ENCODE peak calls at places on chromosomes 16 and 17, in eight cellular contexts. R is lung; Q is transverse colon; Y is AG04450; H is breast epithelium; I is IMR-90; T is CD8-positive, alpha-beta memory T cell; G is left lung. F is an unnamed sample.

GRCh38 chr17:45287526-45288264 is 25.8 kb upstream of the SPATA32 start:
- DNase-seq in H (no peak), Q (no peak), Y (no peak), I (no peak), G (no peak), T (no peak), R (no peak), F (no peak)

GRCh38 chr17:72117748-72118587 is 2.9 kb upstream of the SOX9 start:
- DNase-seq in Q (peak), I (no peak), R (no peak), Y (no peak), T (no peak), G (no peak), H (no peak), F (peak)

GRCh38 chr17:62703776-62704380 is 76.4 kb downstream of the MRC2 start:
- DNase-seq in H (no peak), R (peak), Q (peak), Y (no peak), G (peak), T (peak), I (peak), F (peak)

GRCh38 chr16:6929868-6930267 is 402.8 kb upstream of the RBFOX1 start:
- DNase-seq in Y (no peak), G (no peak), H (no peak), R (no peak), T (no peak), Q (no peak), I (no peak), F (no peak)

GRCh38 chr17:41772586-41773189 is 13.8 kb downstream of the JUP start:
- DNase-seq in G (no peak), Q (peak), R (no peak), H (no peak), Y (no peak), T (no peak), I (no peak), F (peak)

GRCh38 chr17:65588194-65588808 is 26.9 kb upstream of the AXIN2 start:
- DNase-seq in R (peak), T (no peak), I (no peak), Y (no peak), Q (peak), G (peak), H (no peak), F (no peak)

GRCh38 chr17:74467221-74467951 is 952 bp downstream of the CD300A start:
- DNase-seq in T (no peak), R (no peak), G (peak), H (no peak), I (no peak), Q (peak), Y (no peak), F (no peak)

GRCh38 chr16:85994492-85995433 is 95.8 kb downstream of the IRF8 start:
- DNase-seq in Y (no peak), I (no peak), G (no peak), R (no peak), Q (no peak), T (no peak), H (no peak), F (peak)

GRCh38 chr17:57677301-57677700 is 67.8 kb downstream of the CCDC182 start:
- DNase-seq in T (no peak), R (no peak), Q (no peak), Y (no peak), H (no peak), I (no peak), G (no peak), F (no peak)

GRCh38 chr16:15643453-15644305 is 725 bp upstream of the MARF1 start:
- DNase-seq in T (no peak), R (no peak), Y (peak), G (no peak), Q (peak), I (peak), H (no peak), F (no peak)

GRCh38 chr17:17463821-17464220 is 13.0 kb upstream of the MED9 start:
- DNase-seq in R (no peak), G (no peak), Q (no peak), I (no peak), Y (no peak), H (no peak), T (no peak), F (no peak)

GRCh38 chr17:50060951-50061712 is 5.2 kb downstream of the ITGA3 start:
- DNase-seq in T (peak), H (no peak), G (peak), Q (peak), Y (no peak), R (peak), I (peak), F (peak)

GRCh38 chr17:49063652-49064051 is 66.5 kb downstream of the IGF2BP1 start:
- DNase-seq in T (no peak), Q (peak), I (no peak), H (no peak), G (no peak), Y (no peak), R (no peak), F (no peak)

GRCh38 chr16:10309271-10309932 is 76.5 kb upstream of the ATF7IP2 start:
- DNase-seq in Y (no peak), I (no peak), G (no peak), Q (no peak), R (no peak), H (no peak), T (no peak), F (no peak)

GRCh38 chr16:11560701-11561439 is 25.8 kb downstream of the LITAF start:
- DNase-seq in I (no peak), T (peak), Q (peak), H (no peak), R (no peak), Y (no peak), G (no peak), F (peak)

GRCh38 chr17:17792551-17793377 is 44.0 kb downstream of the SREBF1 start:
- DNase-seq in Y (no peak), Q (no peak), R (no peak), I (peak), G (no peak), T (peak), H (no peak), F (no peak)

GRCh38 chr16:1929105-1929504 is 10.9 kb upstream of the HS3ST6 start:
- DNase-seq in G (no peak), R (no peak), Y (no peak), T (no peak), H (no peak), Q (no peak), I (no peak), F (no peak)

GRCh38 chr16:53784312-53784711 is 80.4 kb downstream of the FTO start:
- DNase-seq in R (no peak), Q (no peak), I (no peak), H (no peak), Y (no peak), T (no peak), G (no peak), F (no peak)

GRCh38 chr16:57098188-57098841 is 5.9 kb downstream of the CPNE2 start:
- DNase-seq in Q (no peak), H (no peak), I (no peak), G (no peak), T (no peak), Y (no peak), R (no peak), F (no peak)

GRCh38 chr16:8866118-8866883 is 2.5 kb downstream of the CARHSP1 start:
- DNase-seq in Q (peak), I (no peak), T (no peak), H (no peak), Y (no peak), R (no peak), G (no peak), F (peak)
- H3K27ac ChIP-seq in Q (peak), I (peak), T (no peak), H (peak), Y (peak), R (peak), G (peak), F (peak)

GRCh38 chr17:29358421-29358820 is 31.7 kb upstream of the TAOK1 start:
- DNase-seq in I (no peak), Y (no peak), R (no peak), H (no peak), Q (no peak), G (no peak), T (no peak), F (no peak)
- H3K27ac ChIP-seq in I (no peak), Y (peak), R (no peak), H (no peak), Q (no peak), G (no peak), T (no peak), F (no peak)

DNA sequence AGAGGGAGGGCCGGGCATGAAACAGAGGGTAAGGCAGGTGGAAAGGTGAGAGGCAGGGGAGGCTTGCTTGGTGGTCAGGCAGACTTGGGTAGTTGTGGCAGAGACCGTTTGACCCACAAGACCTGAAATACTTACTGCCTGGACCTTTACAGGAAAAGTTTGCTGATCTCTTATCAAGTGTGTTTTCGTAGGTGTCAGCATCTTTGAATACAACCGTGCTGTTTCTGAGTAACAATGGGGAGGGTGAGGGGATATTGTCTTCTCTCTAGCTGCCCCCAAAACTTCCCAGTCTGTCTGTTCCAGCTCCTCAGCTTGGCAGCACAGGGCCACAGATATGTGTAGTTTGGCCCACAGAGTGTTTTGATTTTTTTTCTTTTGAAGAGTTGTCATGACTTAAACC is 212.5 kb upstream of the MPHOSPH6 start:
- DNase-seq in Y (no peak), G (no peak), I (no peak), Q (no peak), H (no peak), R (no peak), T (no peak), F (no peak)
- H3K27ac ChIP-seq in Y (no peak), G (no peak), I (no peak), Q (no peak), H (no peak), R (no peak), T (no peak), F (no peak)

GRCh38 chr17:37743875-37744632 is 805 bp downstream of the HNF1B start:
- DNase-seq in G (no peak), H (no peak), T (no peak), Q (peak), I (no peak), R (peak), Y (no peak), F (peak)
- H3K27ac ChIP-seq in G (peak), H (no peak), T (no peak), Q (peak), I (no peak), R (no peak), Y (no peak), F (peak)

GRCh38 chr17:8016632-8017424 is 14.4 kb downstream of the GUCY2D start:
- DNase-seq in I (no peak), H (no peak), Y (no peak), G (peak), T (no peak), Q (peak), R (peak), F (peak)

GRCh38 chr17:8020251-8020650 is 17.8 kb downstream of the GUCY2D start:
- DNase-seq in I (no peak), H (no peak), Q (no peak), G (no peak), R (no peak), T (no peak), Y (no peak), F (no peak)

GRCh38 chr17:8019665-8020064 is 17.2 kb downstream of the GUCY2D start:
- DNase-seq in R (no peak), G (peak), H (peak), T (no peak), I (peak), Q (no peak), Y (no peak), F (peak)

GRCh38 chr17:8019161-8019560 is 16.7 kb downstream of the GUCY2D start:
- DNase-seq in G (no peak), R (no peak), Y (no peak), I (no peak), Q (no peak), H (peak), T (no peak), F (no peak)

GRCh38 chr17:8018436-8018835 is 16.0 kb downstream of the GUCY2D start:
- DNase-seq in T (no peak), Y (no peak), R (no peak), I (no peak), G (no peak), Q (no peak), H (no peak), F (no peak)
- H3K27ac ChIP-seq in T (no peak), Y (no peak), R (no peak), I (no peak), G (peak), Q (no peak), H (no peak), F (no peak)

GRCh38 chr17:795721-796120 is 13.6 kb downstream of the MRM3 start:
- DNase-seq in Y (no peak), H (no peak), T (no peak), R (no peak), Q (no peak), G (no peak), I (no peak), F (no peak)
- H3K27ac ChIP-seq in Y (peak), H (no peak), T (no peak), R (no peak), Q (peak), G (no peak), I (no peak), F (no peak)

GRCh38 chr16:83833921-83834320 is 26.1 kb downstream of the HSBP1 start:
- DNase-seq in R (no peak), Q (no peak), Y (no peak), H (no peak), I (no peak), T (no peak), G (no peak), F (no peak)
- H3K27ac ChIP-seq in R (no peak), Q (no peak), Y (no peak), H (no peak), I (no peak), T (no peak), G (no peak), F (no peak)